ENCODE peak calls at places on chromosomes 7 and 10, in five cellular contexts. Z is SK-N-SH, R is K562, S is Panc1, I is HCT116. Q is an unnamed sample.
A peak's percentile ranks its signal among the peaks of the same experiment; 100 is the strongest.

GRCh38 chr7:50852901-50853300 is 70.2 kb upstream of the GRB10 start:
- DNase-seq in Z (no peak), R (no peak), S (no peak), I (no peak), Q (no peak)

GRCh38 chr7:106068986-106069385 is 43.1 kb downstream of the SYPL1 start:
- DNase-seq in Z (peak; percentile 44), R (no peak), S (no peak), I (no peak), Q (no peak)

GRCh38 chr10:110644598-110645462 is 694 bp downstream of the RBM20 start:
- DNase-seq in Z (peak; percentile 43), R (no peak), S (no peak), I (no peak), Q (no peak)

GRCh38 chr7:7808156-7808555 is 89.7 kb upstream of the RPA3 start:
- DNase-seq in Z (no peak), R (peak; percentile 10), S (no peak), I (no peak), Q (no peak)

GRCh38 chr10:17171131-17171530 is 30.3 kb downstream of the TRDMT1 start:
- DNase-seq in Z (no peak), R (no peak), S (no peak), I (no peak), Q (no peak)

GRCh38 chr10:5530846-5531557 is 6.2 kb downstream of the CALML3 start:
- DNase-seq in Z (no peak), R (no peak), S (no peak), I (no peak), Q (no peak)

GRCh38 chr10:102133373-102134195 is 744 bp downstream of the PPRC1 start:
- DNase-seq in Z (peak; percentile 91), R (peak; percentile 83), S (no peak), I (no peak), Q (no peak)

GRCh38 chr7:83469076-83469475 is 179.9 kb downstream of the SEMA3E start:
- DNase-seq in Z (no peak), R (no peak), S (no peak), I (no peak), Q (no peak)

GRCh38 chr10:79156334-79157274 is 87.8 kb downstream of the ZMIZ1 start:
- DNase-seq in Z (no peak), R (no peak), S (no peak), I (no peak), Q (no peak)

GRCh38 chr7:100443096-100443840 is 7.0 kb upstream of the PPP1R35 start:
- DNase-seq in Z (no peak), R (no peak), S (no peak), I (no peak), Q (no peak)

GRCh38 chr7:73861305-73861704 is 346 bp downstream of the TMEM270 start:
- DNase-seq in Z (no peak), R (no peak), S (no peak), I (no peak), Q (no peak)

GRCh38 chr7:150954201-150954985 is 23.7 kb downstream of the KCNH2 start:
- DNase-seq in Z (peak; percentile 72), R (no peak), S (no peak), I (no peak), Q (no peak)

GRCh38 chr10:29150010-29150409 is 138.9 kb upstream of the LYZL1 start:
- DNase-seq in Z (peak; percentile 36), R (no peak), S (no peak), I (no peak), Q (no peak)

GRCh38 chr7:41977165-41977651 is 259.8 kb downstream of the GLI3 start:
- DNase-seq in Z (peak; percentile 43), R (peak; percentile 14), S (peak; percentile 41), I (peak; percentile 12), Q (no peak)

GRCh38 chr7:1536768-1537630 is 6.5 kb downstream of the MAFK start:
- DNase-seq in Z (peak; percentile 87), R (peak; percentile 69), S (no peak), I (peak; percentile 81), Q (no peak)

GRCh38 chr7:117479480-117480224 is at the start of gene CFTR:
- DNase-seq in Z (peak; percentile 12), R (no peak), S (no peak), I (no peak), Q (no peak)

GRCh38 chr7:69598081-69598486 is at the start of gene AUTS2:
- DNase-seq in Z (peak; percentile 100), R (peak; percentile 88), S (peak; percentile 13), I (no peak), Q (no peak)

GRCh38 chr10:124636271-124636993 is 107.7 kb downstream of the FAM53B start:
- DNase-seq in Z (no peak), R (no peak), S (no peak), I (no peak), Q (no peak)

GRCh38 chr10:6649903-6650302 is 69.8 kb upstream of the PRKCQ start:
- DNase-seq in Z (no peak), R (no peak), S (no peak), I (no peak), Q (no peak)

GRCh38 chr7:80277434-80278427 is 143.1 kb downstream of the GNAI1 start:
- DNase-seq in Z (no peak), R (no peak), S (no peak), I (peak; percentile 92), Q (no peak)

GRCh38 chr7:144769352-144769751 is 66.5 kb downstream of the TPK1 start:
- DNase-seq in Z (no peak), R (no peak), S (no peak), I (no peak), Q (no peak)

GRCh38 chr7:157520249-157520648 is 183.4 kb downstream of the DNAJB6 start:
- DNase-seq in Z (no peak), R (no peak), S (no peak), I (no peak), Q (peak; percentile 23)

GRCh38 chr7:95871078-95871848 is 98.9 kb downstream of the DYNC1I1 start:
- DNase-seq in Z (peak; percentile 67), R (peak; percentile 46), S (peak; percentile 38), I (peak; percentile 29), Q (no peak)

GRCh38 chr7:42940985-42941847 is 9.0 kb downstream of the MRPL32 start:
- DNase-seq in Z (peak; percentile 62), R (peak; percentile 50), S (peak; percentile 66), I (peak; percentile 51), Q (peak; percentile 48)

GRCh38 chr10:102230861-102231356 is 4.8 kb downstream of the ELOVL3 start:
- DNase-seq in Z (peak; percentile 74), R (peak; percentile 40), S (no peak), I (peak; percentile 31), Q (no peak)

GRCh38 chr7:130473877-130474276 is 18.0 kb upstream of the MEST start:
- DNase-seq in Z (no peak), R (no peak), S (no peak), I (no peak), Q (no peak)

GRCh38 chr7:102912742-102913141 is at the start of gene LRRC17:
- DNase-seq in Z (no peak), R (no peak), S (no peak), I (no peak), Q (no peak)

GRCh38 chr7:134826105-134826504 is 46.7 kb downstream of the CALD1 start:
- DNase-seq in Z (no peak), R (no peak), S (no peak), I (no peak), Q (no peak)

GRCh38 chr7:149175150-149175549 is 20.2 kb upstream of the ZNF282 start:
- DNase-seq in Z (peak; percentile 84), R (no peak), S (no peak), I (no peak), Q (no peak)

GRCh38 chr10:131731780-131732630 is 168.8 kb upstream of the PPP2R2D start:
- DNase-seq in Z (no peak), R (no peak), S (no peak), I (no peak), Q (no peak)

GRCh38 chr10:24153016-24153415 is 55.9 kb upstream of the KIAA1217 start:
- DNase-seq in Z (no peak), R (no peak), S (no peak), I (no peak), Q (no peak)

GRCh38 chr7:87056346-87056745 is 3.1 kb downstream of the ELAPOR2 start:
- DNase-seq in Z (no peak), R (no peak), S (no peak), I (no peak), Q (no peak)

GRCh38 chr7:87060288-87060537 is 759 bp upstream of the ELAPOR2 start:
- DNase-seq in Z (no peak), R (no peak), S (no peak), I (no peak), Q (no peak)

GRCh38 chr7:87059525-87060287 is at the start of gene ELAPOR2:
- DNase-seq in Z (peak; percentile 98), R (peak; percentile 97), S (no peak), I (peak; percentile 36), Q (peak; percentile 8)

GRCh38 chr7:87057210-87057609 is 2.2 kb downstream of the ELAPOR2 start:
- DNase-seq in Z (no peak), R (no peak), S (no peak), I (no peak), Q (no peak)

DNA sequence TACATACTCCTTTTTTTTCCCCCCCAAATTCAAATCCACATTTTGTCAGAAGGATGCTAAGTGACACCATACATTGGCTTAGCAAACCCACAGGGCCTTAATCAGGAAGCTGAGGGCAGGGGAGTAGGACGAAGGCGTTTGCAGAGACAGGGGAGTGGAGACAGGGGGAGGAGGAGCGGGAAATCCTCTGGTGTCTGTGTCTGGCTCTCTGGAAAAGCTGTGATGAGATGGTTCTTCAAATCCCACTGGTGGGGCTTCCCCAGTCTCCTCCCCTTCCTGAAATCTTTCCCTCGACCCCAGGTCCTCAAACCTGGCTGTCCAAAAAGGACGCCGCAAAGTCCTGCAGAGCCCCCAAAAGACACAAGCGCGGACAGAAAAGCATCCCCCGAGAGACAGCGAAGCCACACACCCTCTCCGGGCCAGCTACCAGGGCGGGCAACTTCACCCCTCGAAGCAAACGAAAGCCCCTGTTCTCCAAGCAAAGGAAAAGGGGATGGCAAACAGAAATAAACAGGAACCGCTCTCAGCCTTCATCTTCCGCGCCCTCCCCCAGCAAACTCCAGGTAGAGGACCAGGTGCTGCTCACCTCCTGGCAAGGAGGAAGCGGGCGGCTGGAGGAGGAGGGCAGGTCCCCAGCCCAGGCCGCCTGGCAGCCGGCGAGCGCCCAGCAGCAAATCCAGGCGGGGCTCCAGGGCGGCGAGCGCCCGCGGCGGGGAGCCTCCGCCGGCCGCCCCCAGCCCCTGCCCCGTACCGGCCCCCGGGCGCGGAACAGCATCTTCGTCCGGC is 522 bp downstream of the ELAPOR2 start:
- DNase-seq in Z (peak; percentile 68), R (peak; percentile 19), S (no peak), I (no peak), Q (no peak)
- TF ChIP-seq SIN3A in Z (no peak), R (no peak), S (no peak), I (no peak), Q (no peak)

GRCh38 chr7:128020161-128020560 is 11.1 kb downstream of the LRRC4 start:
- DNase-seq in Z (peak; percentile 32), R (peak; percentile 88), S (no peak), I (peak; percentile 31), Q (no peak)
- TF ChIP-seq SIN3A in Z (no peak), R (no peak), S (no peak), I (no peak), Q (no peak)

DNA sequence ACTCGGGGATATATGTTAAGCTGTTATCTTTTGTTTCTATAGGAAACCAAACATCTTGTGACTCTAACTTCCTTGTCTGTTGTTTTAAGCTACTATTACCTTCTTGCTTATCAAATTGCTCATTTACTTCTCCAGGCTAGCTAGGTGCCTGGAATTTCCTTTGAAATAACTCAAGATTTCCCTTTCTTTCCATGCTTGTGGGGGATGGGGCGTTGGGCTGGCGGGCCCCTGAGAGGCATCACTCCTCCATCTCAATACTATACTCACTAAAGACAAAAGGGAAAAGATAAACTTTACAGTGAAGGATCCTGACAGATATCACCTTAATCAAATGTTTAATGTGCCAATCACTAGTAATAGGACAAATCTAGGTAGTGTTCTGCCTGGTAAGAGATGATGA is 34.7 kb upstream of the MYO3A start:
- DNase-seq in Z (no peak), R (no peak), S (no peak), I (no peak), Q (no peak)
- TF ChIP-seq SIN3A in Z (no peak), R (no peak), S (no peak), I (no peak), Q (no peak)

GRCh38 chr10:88253-88652 is 39.2 kb upstream of the TUBB8 start:
- DNase-seq in Z (no peak), R (no peak), S (no peak), I (no peak), Q (no peak)
- TF ChIP-seq SIN3A in Z (no peak), R (no peak), S (no peak), I (no peak), Q (no peak)

Q was measured in GM12878.